ENCODE peak calls at places on chromosomes 3 and 15, in six cellular contexts. E is NCI-H510A, K is body of pancreas, Z is mesenteric fat pad, P is fibroblast of lung, Q is ELF-1. U is an unnamed sample.

GRCh38 chr3:88105325-88105724 is 44.4 kb upstream of the C3orf38 start:
- DNase-seq in E (no peak), K (no peak), Z (no peak), P (no peak), Q (no peak), U (no peak)

GRCh38 chr3:134371542-134372324 is 2.5 kb downstream of the AMOTL2 start:
- DNase-seq in E (no peak), K (no peak), Z (peak), P (no peak), Q (peak), U (no peak)

GRCh38 chr15:39896101-39896500 is 24.0 kb downstream of the GPR176 start:
- DNase-seq in E (no peak), K (no peak), Z (no peak), P (no peak), Q (no peak), U (no peak)

GRCh38 chr3:133644768-133645167 is 17.0 kb downstream of the TOPBP1 start:
- DNase-seq in E (no peak), K (no peak), Z (no peak), P (peak), Q (no peak), U (no peak)

GRCh38 chr15:27119695-27120266 is 148.8 kb downstream of the GABRG3 start:
- DNase-seq in E (no peak), K (no peak), Z (no peak), P (no peak), Q (no peak), U (no peak)

GRCh38 chr15:78024883-78025282 is 52.6 kb downstream of the TBC1D2B start:
- DNase-seq in E (no peak), K (no peak), Z (no peak), P (no peak), Q (peak), U (no peak)

GRCh38 chr15:101266034-101266433 is 11.3 kb downstream of the SELENOS start:
- DNase-seq in E (no peak), K (no peak), Z (no peak), P (peak), Q (no peak), U (no peak)

GRCh38 chr3:179069762-179070390 is 1.7 kb downstream of the ZMAT3 start:
- DNase-seq in E (no peak), K (no peak), Z (no peak), P (peak), Q (no peak), U (no peak)

GRCh38 chr3:58234516-58234931 is 3.1 kb upstream of the ABHD6 start:
- DNase-seq in E (no peak), K (no peak), Z (no peak), P (peak), Q (no peak), U (no peak)

GRCh38 chr3:43233062-43233461 is 53.3 kb upstream of the SNRK start:
- DNase-seq in E (no peak), K (no peak), Z (no peak), P (no peak), Q (no peak), U (no peak)

GRCh38 chr3:152870027-152870426 is 35.1 kb downstream of the P2RY1 start:
- DNase-seq in E (no peak), K (no peak), Z (no peak), P (no peak), Q (no peak), U (no peak)

GRCh38 chr15:39404767-39405173 is 176.1 kb upstream of the THBS1 start:
- DNase-seq in E (no peak), K (no peak), Z (no peak), P (peak), Q (peak), U (no peak)

GRCh38 chr3:146160964-146161724 is at the start of gene PLOD2:
- DNase-seq in E (peak), K (peak), Z (peak), P (peak), Q (peak), U (peak)

GRCh38 chr15:78236491-78236890 is 2.1 kb upstream of the ACSBG1 start:
- DNase-seq in E (no peak), K (no peak), Z (peak), P (no peak), Q (no peak), U (no peak)

GRCh38 chr3:44584646-44585501 is at the start of gene ZNF660:
- DNase-seq in E (peak), K (peak), Z (peak), P (peak), Q (peak), U (peak)

GRCh38 chr15:34725565-34725964 is 29.2 kb downstream of the GJD2 start:
- DNase-seq in E (no peak), K (no peak), Z (no peak), P (no peak), Q (no peak), U (no peak)

GRCh38 chr3:127637546-127637945 is 8.6 kb downstream of the PODXL2 start:
- DNase-seq in E (no peak), K (no peak), Z (no peak), P (no peak), Q (peak), U (no peak)

GRCh38 chr3:128174645-128175590 is 21.6 kb downstream of the EEFSEC start:
- DNase-seq in E (no peak), K (no peak), Z (no peak), P (no peak), Q (no peak), U (no peak)

GRCh38 chr3:72738752-72739520 is 109.3 kb downstream of the SHQ1 start:
- DNase-seq in E (peak), K (peak), Z (no peak), P (peak), Q (peak), U (peak)

GRCh38 chr15:68994149-68994548 is 20.3 kb upstream of the NOX5 start:
- DNase-seq in E (no peak), K (no peak), Z (peak), P (no peak), Q (no peak), U (no peak)

GRCh38 chr3:46114324-46114988 is 87.2 kb upstream of the XCR1 start:
- DNase-seq in E (no peak), K (no peak), Z (no peak), P (peak), Q (peak), U (no peak)

GRCh38 chr15:35215095-35215494 is 130.0 kb upstream of the NANOGP8 start:
- DNase-seq in E (no peak), K (no peak), Z (no peak), P (no peak), Q (no peak), U (no peak)

GRCh38 chr15:64017591-64018163 is 28.6 kb downstream of the DAPK2 start:
- DNase-seq in E (no peak), K (no peak), Z (no peak), P (peak), Q (no peak), U (no peak)

GRCh38 chr3:108552267-108553159 is 36.7 kb downstream of the CIP2A start:
- DNase-seq in E (no peak), K (no peak), Z (no peak), P (peak), Q (no peak), U (no peak)

GRCh38 chr15:48963524-48964113 is at the start of gene SHC4:
- DNase-seq in E (no peak), K (peak), Z (no peak), P (peak), Q (peak), U (peak)

GRCh38 chr3:109188726-109189125 is 52.2 kb downstream of the C3orf85 start:
- DNase-seq in E (peak), K (no peak), Z (no peak), P (no peak), Q (no peak), U (no peak)

GRCh38 chr15:94225616-94226015 is 5.7 kb upstream of the MCTP2 start:
- DNase-seq in E (no peak), K (no peak), Z (no peak), P (no peak), Q (no peak), U (no peak)

GRCh38 chr15:60582370-60583036 is 103.6 kb upstream of the ICE2 start:
- DNase-seq in E (no peak), K (no peak), Z (no peak), P (no peak), Q (no peak), U (no peak)

GRCh38 chr3:35417080-35417479 is 222.2 kb upstream of the ARPP21 start:
- DNase-seq in E (no peak), K (no peak), Z (no peak), P (no peak), Q (no peak), U (no peak)

U was measured in ovary.